ENCODE peak calls at places on chromosomes 1 and 21, in eight cellular contexts. A is EH, B is hepatic stellate cell, F is NCI-H774, V is NCI-H748 treated with DMSO at 0.1 percent for 48 hours, S is memory B cell, T is stromal cell of bone marrow, J is EL. M is an unnamed sample.

GRCh38 chr1:107933736-107934135 is 31.2 kb downstream of the VAV3 start:
- DNase-seq in A (no peak), B (no peak), F (no peak), V (no peak), S (no peak), T (no peak), J (no peak), M (no peak)

GRCh38 chr1:247209306-247209900 is 37.6 kb upstream of the ZNF124 start:
- DNase-seq in A (peak), B (no peak), F (no peak), V (no peak), S (no peak), T (no peak), J (peak), M (no peak)

GRCh38 chr1:181676269-181676668 is 193.0 kb downstream of the CACNA1E start:
- DNase-seq in A (no peak), B (no peak), F (peak), V (peak), S (peak), T (no peak), J (peak), M (no peak)

GRCh38 chr1:84691139-84691783 is 1.0 kb upstream of the SSX2IP start:
- DNase-seq in A (no peak), B (no peak), F (no peak), V (no peak), S (no peak), T (no peak), J (no peak), M (no peak)

GRCh38 chr1:10975567-10976326 is 36.7 kb upstream of the TARDBP start:
- DNase-seq in A (peak), B (peak), F (no peak), V (no peak), S (no peak), T (peak), J (peak), M (peak)

GRCh38 chr1:215719569-215719968 is 152.5 kb downstream of the KCTD3 start:
- DNase-seq in A (peak), B (no peak), F (no peak), V (no peak), S (no peak), T (no peak), J (peak), M (peak)

GRCh38 chr1:155079210-155079486 is 511 bp downstream of the EFNA3 start:
- DNase-seq in A (no peak), B (no peak), F (no peak), V (no peak), S (no peak), T (no peak), J (no peak), M (no peak)

GRCh38 chr21:34907783-34908423 is 141.2 kb downstream of the RUNX1 start:
- DNase-seq in A (no peak), B (no peak), F (no peak), V (no peak), S (no peak), T (no peak), J (no peak), M (no peak)

GRCh38 chr1:62530516-62531154 is 66.7 kb upstream of the ANGPTL3 start:
- DNase-seq in A (peak), B (no peak), F (no peak), V (peak), S (peak), T (peak), J (peak), M (peak)

GRCh38 chr1:71780681-71781080 is 501.7 kb downstream of the NEGR1 start:
- DNase-seq in A (peak), B (no peak), F (no peak), V (no peak), S (no peak), T (no peak), J (peak), M (peak)

GRCh38 chr21:17003221-17003620 is 509.6 kb upstream of the CXADR start:
- DNase-seq in A (peak), B (no peak), F (no peak), V (no peak), S (no peak), T (peak), J (peak), M (peak)

GRCh38 chr1:28246427-28246832 is 10.5 kb downstream of the ATP5IF1 start:
- DNase-seq in A (peak), B (no peak), F (no peak), V (peak), S (peak), T (no peak), J (no peak), M (no peak)

GRCh38 chr21:36788116-36788515 is 89.2 kb downstream of the SIM2 start:
- DNase-seq in A (peak), B (peak), F (no peak), V (no peak), S (no peak), T (no peak), J (peak), M (peak)

GRCh38 chr21:40901690-40902089 is 54.7 kb upstream of the DSCAM start:
- DNase-seq in A (no peak), B (no peak), F (no peak), V (no peak), S (no peak), T (no peak), J (no peak), M (no peak)

GRCh38 chr1:155379180-155379876 is 58.6 kb downstream of the RUSC1 start:
- DNase-seq in A (peak), B (peak), F (no peak), V (no peak), S (no peak), T (peak), J (peak), M (no peak)

GRCh38 chr21:45618287-45618686 is 25.2 kb upstream of the PCBP3 start:
- DNase-seq in A (peak), B (no peak), F (no peak), V (no peak), S (no peak), T (no peak), J (peak), M (peak)

GRCh38 chr1:164858233-164858632 is 299.2 kb downstream of the PBX1 start:
- DNase-seq in A (no peak), B (no peak), F (no peak), V (no peak), S (no peak), T (no peak), J (no peak), M (no peak)

GRCh38 chr21:46304955-46305354 is 18.7 kb downstream of the C21orf58 start:
- DNase-seq in A (no peak), B (no peak), F (no peak), V (no peak), S (no peak), T (no peak), J (no peak), M (no peak)

GRCh38 chr21:42187976-42188653 is 30.8 kb upstream of the ABCG1 start:
- DNase-seq in A (no peak), B (no peak), F (no peak), V (no peak), S (peak), T (peak), J (peak), M (no peak)

GRCh38 chr1:109687641-109688499 is at the start of gene GSTM1:
- DNase-seq in A (no peak), B (peak), F (no peak), V (no peak), S (peak), T (peak), J (no peak), M (peak)

GRCh38 chr1:93352376-93352775 is 6.7 kb downstream of the DR1 start:
- DNase-seq in A (no peak), B (no peak), F (no peak), V (no peak), S (no peak), T (no peak), J (no peak), M (no peak)

GRCh38 chr1:25006770-25007169 is 76.7 kb upstream of the RUNX3 start:
- DNase-seq in A (peak), B (no peak), F (no peak), V (no peak), S (no peak), T (no peak), J (no peak), M (peak)

GRCh38 chr1:181112071-181112929 is 23.8 kb downstream of the IER5 start:
- DNase-seq in A (peak), B (peak), F (peak), V (no peak), S (no peak), T (peak), J (peak), M (peak)

GRCh38 chr21:33470701-33471100 is 9.1 kb downstream of the TMEM50B start:
- DNase-seq in A (no peak), B (no peak), F (no peak), V (no peak), S (no peak), T (no peak), J (no peak), M (no peak)

GRCh38 chr1:28104866-28105467 is 16.6 kb upstream of the EYA3 start:
- DNase-seq in A (peak), B (peak), F (peak), V (no peak), S (no peak), T (no peak), J (peak), M (peak)

M was measured in foreskin fibroblast.